ENCODE peak calls at places on chromosomes 2 and 18, in six cellular contexts. P is glomerular endothelial cell; J is AG09319; Z is A549; X is activated CD4-positive, alpha-beta memory T cell treated with anti-CD3 and anti-CD28 coated beads for 36 hours; Q is memory B cell. S is an unnamed sample.

GRCh38 chr2:27262379-27263286 is at the start of gene SLC30A3:
- DNase-seq in P (no peak), J (no peak), Z (peak), X (peak), Q (peak), S (no peak)

GRCh38 chr2:66753247-66754019 is 318.5 kb downstream of the MEIS1 start:
- DNase-seq in P (no peak), J (no peak), Z (no peak), X (no peak), Q (no peak), S (no peak)

GRCh38 chr2:237714690-237715458 is 83.7 kb upstream of the RBM44 start:
- DNase-seq in P (no peak), J (no peak), Z (no peak), X (no peak), Q (no peak), S (no peak)

GRCh38 chr2:97996679-97997078 is 931 bp upstream of the TMEM131 start:
- DNase-seq in P (no peak), J (no peak), Z (no peak), X (no peak), Q (no peak), S (no peak)

GRCh38 chr2:10377052-10377746 is 70.9 kb downstream of the ODC1 start:
- DNase-seq in P (no peak), J (no peak), Z (no peak), X (no peak), Q (no peak), S (no peak)

GRCh38 chr2:237195396-237196119 is 109.9 kb downstream of the COPS8 start:
- DNase-seq in P (no peak), J (no peak), Z (no peak), X (no peak), Q (no peak), S (no peak)

GRCh38 chr2:69305712-69306611 is 81.1 kb downstream of the GFPT1 start:
- DNase-seq in P (no peak), J (no peak), Z (no peak), X (no peak), Q (no peak), S (no peak)

GRCh38 chr2:240567872-240568677 is at the start of gene RNPEPL1:
- DNase-seq in P (no peak), J (no peak), Z (no peak), X (peak), Q (peak), S (no peak)

GRCh38 chr18:48943736-48944527 is 6.8 kb downstream of the SMAD7 start:
- DNase-seq in P (no peak), J (no peak), Z (no peak), X (no peak), Q (no peak), S (no peak)

GRCh38 chr2:186129767-186130581 is 356.1 kb upstream of the ZC3H15 start:
- DNase-seq in P (peak), J (no peak), Z (no peak), X (no peak), Q (no peak), S (peak)

GRCh38 chr2:178008636-178009289 is 63.8 kb downstream of the PDE11A start:
- DNase-seq in P (no peak), J (no peak), Z (no peak), X (no peak), Q (no peak), S (no peak)

GRCh38 chr2:122255924-122256323 is 500.5 kb downstream of the TSN start:
- DNase-seq in P (peak), J (no peak), Z (no peak), X (no peak), Q (no peak), S (no peak)

GRCh38 chr2:178512491-178512890 is 32.2 kb downstream of the PLEKHA3 start:
- DNase-seq in P (no peak), J (no peak), Z (no peak), X (no peak), Q (no peak), S (no peak)

GRCh38 chr18:3360211-3360610 is 89.8 kb upstream of the TGIF1 start:
- DNase-seq in P (no peak), J (no peak), Z (no peak), X (no peak), Q (no peak), S (no peak)

GRCh38 chr18:36527025-36527424 is 229.5 kb downstream of the FHOD3 start:
- DNase-seq in P (no peak), J (no peak), Z (no peak), X (no peak), Q (no peak), S (no peak)

GRCh38 chr18:55405655-55406373 is 182.2 kb downstream of the TCF4 start:
- DNase-seq in P (peak), J (peak), Z (peak), X (no peak), Q (no peak), S (peak)

GRCh38 chr2:130808482-130809268 is 28.0 kb upstream of the ARHGEF4 start:
- DNase-seq in P (no peak), J (no peak), Z (no peak), X (no peak), Q (no peak), S (no peak)

GRCh38 chr2:201130524-201131186 is 14.7 kb downstream of the CFLAR start:
- DNase-seq in P (peak), J (no peak), Z (no peak), X (peak), Q (no peak), S (peak)

GRCh38 chr2:101418704-101419663 is 31.7 kb upstream of the CREG2 start:
- DNase-seq in P (peak), J (peak), Z (peak), X (peak), Q (peak), S (peak)

GRCh38 chr18:8742382-8743361 is 37.3 kb downstream of the MTCL1 start:
- DNase-seq in P (no peak), J (no peak), Z (no peak), X (no peak), Q (no peak), S (no peak)

GRCh38 chr2:3280197-3280596 is 97.4 kb downstream of the EIPR1 start:
- DNase-seq in P (no peak), J (no peak), Z (no peak), X (no peak), Q (no peak), S (no peak)

GRCh38 chr2:143068094-143068890 is 60.9 kb upstream of the ARHGAP15 start:
- DNase-seq in P (peak), J (no peak), Z (no peak), X (no peak), Q (peak), S (peak)

GRCh38 chr2:141707486-141707885 is 423.3 kb downstream of the LRP1B start:
- DNase-seq in P (no peak), J (no peak), Z (no peak), X (no peak), Q (no peak), S (no peak)

GRCh38 chr2:199136681-199137080 is 321.1 kb downstream of the SATB2 start:
- DNase-seq in P (no peak), J (no peak), Z (no peak), X (no peak), Q (no peak), S (no peak)

GRCh38 chr2:66506265-66506664 is 71.3 kb downstream of the MEIS1 start:
- DNase-seq in P (no peak), J (no peak), Z (no peak), X (no peak), Q (no peak), S (no peak)

GRCh38 chr2:217864960-217865359 is 137.8 kb downstream of the TNS1 start:
- DNase-seq in P (no peak), J (no peak), Z (no peak), X (no peak), Q (peak), S (no peak)

GRCh38 chr2:44358498-44358897 is 2.8 kb downstream of the PREPL start:
- DNase-seq in P (peak), J (no peak), Z (no peak), X (peak), Q (no peak), S (peak)

GRCh38 chr2:85504434-85505261 is 34.3 kb upstream of the MAT2A start:
- DNase-seq in P (peak), J (peak), Z (peak), X (no peak), Q (no peak), S (peak)

GRCh38 chr2:17538844-17539554 is 1.5 kb upstream of the VSNL1 start:
- DNase-seq in P (no peak), J (no peak), Z (no peak), X (no peak), Q (no peak), S (no peak)

GRCh38 chr2:230895536-230896345 is 29.3 kb downstream of the GPR55 start:
- DNase-seq in P (no peak), J (no peak), Z (no peak), X (no peak), Q (no peak), S (no peak)